ENCODE peak calls at places on chromosome 7, in ten cellular contexts. One of them, this sample, is unnamed.

GRCh38 chr7:21758286-21758685 is 187.4 kb downstream of the CDCA7L start:
- DNase-seq in renal cortical epithelial cell: no peak
- DNase-seq in activated CD4-positive, alpha-beta T cell treated with anti-CD3 and anti-CD28 coated beads, Interleukin-2, amount 10 ng/mL, durations not matched to agents 7 days and 5 days: no peak
- DNase-seq in T-helper 22 cell: no peak
- DNase-seq in A549: no peak
- DNase-seq in foreskin keratinocyte: no peak
- DNase-seq in AG08395: no peak
- DNase-seq in psoas muscle: no peak
- DNase-seq in T-cell: no peak
- DNase-seq in stimulated activated CD8-positive, alpha-beta memory T cell treated with anti-CD3 and anti-CD28 coated beads, Interleukin-7, amount 100 ng/mL, for 4 hours: no peak
- DNase-seq in this sample: no peak

GRCh38 chr7:27210441-27211083 is 10.7 kb upstream of the HOXA13 start:
- DNase-seq in psoas muscle: no peak
- DNase-seq in foreskin keratinocyte: peak
- DNase-seq in stimulated activated CD8-positive, alpha-beta memory T cell treated with anti-CD3 and anti-CD28 coated beads, Interleukin-7, amount 100 ng/mL, for 4 hours: no peak
- DNase-seq in T-cell: no peak
- DNase-seq in activated CD4-positive, alpha-beta T cell treated with anti-CD3 and anti-CD28 coated beads, Interleukin-2, amount 10 ng/mL, durations not matched to agents 7 days and 5 days: peak
- DNase-seq in renal cortical epithelial cell: no peak
- DNase-seq in T-helper 22 cell: no peak
- DNase-seq in AG08395: peak
- DNase-seq in A549: peak
- DNase-seq in this sample: no peak

GRCh38 chr7:115195208-115195607 is 273.3 kb downstream of the MDFIC start:
- DNase-seq in AG08395: no peak
- DNase-seq in psoas muscle: no peak
- DNase-seq in foreskin keratinocyte: no peak
- DNase-seq in T-cell: no peak
- DNase-seq in stimulated activated CD8-positive, alpha-beta memory T cell treated with anti-CD3 and anti-CD28 coated beads, Interleukin-7, amount 100 ng/mL, for 4 hours: no peak
- DNase-seq in activated CD4-positive, alpha-beta T cell treated with anti-CD3 and anti-CD28 coated beads, Interleukin-2, amount 10 ng/mL, durations not matched to agents 7 days and 5 days: no peak
- DNase-seq in T-helper 22 cell: no peak
- DNase-seq in A549: no peak
- DNase-seq in renal cortical epithelial cell: no peak
- DNase-seq in this sample: no peak

GRCh38 chr7:100655908-100656674 is at the start of gene ACTL6B:
- DNase-seq in activated CD4-positive, alpha-beta T cell treated with anti-CD3 and anti-CD28 coated beads, Interleukin-2, amount 10 ng/mL, durations not matched to agents 7 days and 5 days: peak
- DNase-seq in AG08395: peak
- DNase-seq in psoas muscle: peak
- DNase-seq in T-cell: no peak
- DNase-seq in T-helper 22 cell: no peak
- DNase-seq in renal cortical epithelial cell: no peak
- DNase-seq in foreskin keratinocyte: no peak
- DNase-seq in stimulated activated CD8-positive, alpha-beta memory T cell treated with anti-CD3 and anti-CD28 coated beads, Interleukin-7, amount 100 ng/mL, for 4 hours: peak
- DNase-seq in A549: peak
- DNase-seq in this sample: no peak

GRCh38 chr7:149878523-149878921 is 4.8 kb downstream of the ATP6V0E2 start:
- DNase-seq in T-cell: no peak
- DNase-seq in A549: no peak
- DNase-seq in T-helper 22 cell: no peak
- DNase-seq in activated CD4-positive, alpha-beta T cell treated with anti-CD3 and anti-CD28 coated beads, Interleukin-2, amount 10 ng/mL, durations not matched to agents 7 days and 5 days: no peak
- DNase-seq in psoas muscle: no peak
- DNase-seq in renal cortical epithelial cell: no peak
- DNase-seq in foreskin keratinocyte: no peak
- DNase-seq in stimulated activated CD8-positive, alpha-beta memory T cell treated with anti-CD3 and anti-CD28 coated beads, Interleukin-7, amount 100 ng/mL, for 4 hours: no peak
- DNase-seq in AG08395: no peak
- DNase-seq in this sample: no peak

GRCh38 chr7:121440857-121441503 is 44.9 kb upstream of the FAM3C start:
- DNase-seq in renal cortical epithelial cell: no peak
- DNase-seq in foreskin keratinocyte: no peak
- DNase-seq in T-cell: no peak
- DNase-seq in T-helper 22 cell: no peak
- DNase-seq in stimulated activated CD8-positive, alpha-beta memory T cell treated with anti-CD3 and anti-CD28 coated beads, Interleukin-7, amount 100 ng/mL, for 4 hours: no peak
- DNase-seq in psoas muscle: peak
- DNase-seq in activated CD4-positive, alpha-beta T cell treated with anti-CD3 and anti-CD28 coated beads, Interleukin-2, amount 10 ng/mL, durations not matched to agents 7 days and 5 days: no peak
- DNase-seq in AG08395: no peak
- DNase-seq in A549: no peak
- DNase-seq in this sample: no peak

GRCh38 chr7:55476852-55477780 is 95.2 kb downstream of the VOPP1 start:
- DNase-seq in A549: no peak
- DNase-seq in T-helper 22 cell: no peak
- DNase-seq in foreskin keratinocyte: no peak
- DNase-seq in psoas muscle: no peak
- DNase-seq in activated CD4-positive, alpha-beta T cell treated with anti-CD3 and anti-CD28 coated beads, Interleukin-2, amount 10 ng/mL, durations not matched to agents 7 days and 5 days: no peak
- DNase-seq in AG08395: no peak
- DNase-seq in renal cortical epithelial cell: no peak
- DNase-seq in stimulated activated CD8-positive, alpha-beta memory T cell treated with anti-CD3 and anti-CD28 coated beads, Interleukin-7, amount 100 ng/mL, for 4 hours: no peak
- DNase-seq in T-cell: no peak
- DNase-seq in this sample: no peak

GRCh38 chr7:155992974-155993373 is 180.7 kb upstream of the SHH start:
- DNase-seq in AG08395: no peak
- DNase-seq in A549: no peak
- DNase-seq in activated CD4-positive, alpha-beta T cell treated with anti-CD3 and anti-CD28 coated beads, Interleukin-2, amount 10 ng/mL, durations not matched to agents 7 days and 5 days: no peak
- DNase-seq in foreskin keratinocyte: no peak
- DNase-seq in psoas muscle: no peak
- DNase-seq in renal cortical epithelial cell: no peak
- DNase-seq in T-helper 22 cell: no peak
- DNase-seq in T-cell: no peak
- DNase-seq in stimulated activated CD8-positive, alpha-beta memory T cell treated with anti-CD3 and anti-CD28 coated beads, Interleukin-7, amount 100 ng/mL, for 4 hours: no peak
- DNase-seq in this sample: no peak

GRCh38 chr7:73976761-73977625 is 51.0 kb upstream of the ELN start:
- DNase-seq in psoas muscle: peak
- DNase-seq in renal cortical epithelial cell: no peak
- DNase-seq in A549: no peak
- DNase-seq in AG08395: peak
- DNase-seq in stimulated activated CD8-positive, alpha-beta memory T cell treated with anti-CD3 and anti-CD28 coated beads, Interleukin-7, amount 100 ng/mL, for 4 hours: no peak
- DNase-seq in activated CD4-positive, alpha-beta T cell treated with anti-CD3 and anti-CD28 coated beads, Interleukin-2, amount 10 ng/mL, durations not matched to agents 7 days and 5 days: no peak
- DNase-seq in T-cell: no peak
- DNase-seq in T-helper 22 cell: no peak
- DNase-seq in foreskin keratinocyte: no peak
- DNase-seq in this sample: no peak

GRCh38 chr7:149478754-149479153 is 17.9 kb upstream of the ZNF777 start:
- DNase-seq in A549: no peak
- DNase-seq in renal cortical epithelial cell: no peak
- DNase-seq in activated CD4-positive, alpha-beta T cell treated with anti-CD3 and anti-CD28 coated beads, Interleukin-2, amount 10 ng/mL, durations not matched to agents 7 days and 5 days: no peak
- DNase-seq in stimulated activated CD8-positive, alpha-beta memory T cell treated with anti-CD3 and anti-CD28 coated beads, Interleukin-7, amount 100 ng/mL, for 4 hours: no peak
- DNase-seq in T-helper 22 cell: no peak
- DNase-seq in foreskin keratinocyte: no peak
- DNase-seq in AG08395: no peak
- DNase-seq in T-cell: no peak
- DNase-seq in psoas muscle: no peak
- DNase-seq in this sample: no peak

GRCh38 chr7:80230327-80230726 is 95.7 kb downstream of the GNAI1 start:
- DNase-seq in foreskin keratinocyte: no peak
- DNase-seq in AG08395: no peak
- DNase-seq in stimulated activated CD8-positive, alpha-beta memory T cell treated with anti-CD3 and anti-CD28 coated beads, Interleukin-7, amount 100 ng/mL, for 4 hours: no peak
- DNase-seq in T-helper 22 cell: no peak
- DNase-seq in T-cell: no peak
- DNase-seq in psoas muscle: no peak
- DNase-seq in activated CD4-positive, alpha-beta T cell treated with anti-CD3 and anti-CD28 coated beads, Interleukin-2, amount 10 ng/mL, durations not matched to agents 7 days and 5 days: no peak
- DNase-seq in A549: no peak
- DNase-seq in renal cortical epithelial cell: peak
- DNase-seq in this sample: no peak

GRCh38 chr7:78195281-78195680 is 396.7 kb downstream of the PHTF2 start:
- DNase-seq in foreskin keratinocyte: no peak
- DNase-seq in A549: no peak
- DNase-seq in renal cortical epithelial cell: no peak
- DNase-seq in psoas muscle: no peak
- DNase-seq in AG08395: no peak
- DNase-seq in T-cell: no peak
- DNase-seq in stimulated activated CD8-positive, alpha-beta memory T cell treated with anti-CD3 and anti-CD28 coated beads, Interleukin-7, amount 100 ng/mL, for 4 hours: no peak
- DNase-seq in T-helper 22 cell: no peak
- DNase-seq in activated CD4-positive, alpha-beta T cell treated with anti-CD3 and anti-CD28 coated beads, Interleukin-2, amount 10 ng/mL, durations not matched to agents 7 days and 5 days: no peak
- DNase-seq in this sample: no peak

GRCh38 chr7:67610897-67611296 is 614.3 kb downstream of the TYW1 start:
- DNase-seq in AG08395: no peak
- DNase-seq in stimulated activated CD8-positive, alpha-beta memory T cell treated with anti-CD3 and anti-CD28 coated beads, Interleukin-7, amount 100 ng/mL, for 4 hours: no peak
- DNase-seq in T-helper 22 cell: no peak
- DNase-seq in A549: no peak
- DNase-seq in foreskin keratinocyte: no peak
- DNase-seq in T-cell: no peak
- DNase-seq in activated CD4-positive, alpha-beta T cell treated with anti-CD3 and anti-CD28 coated beads, Interleukin-2, amount 10 ng/mL, durations not matched to agents 7 days and 5 days: no peak
- DNase-seq in renal cortical epithelial cell: no peak
- DNase-seq in psoas muscle: no peak
- DNase-seq in this sample: no peak

GRCh38 chr7:100469227-100470044 is 5.4 kb upstream of the SPACDR start:
- DNase-seq in activated CD4-positive, alpha-beta T cell treated with anti-CD3 and anti-CD28 coated beads, Interleukin-2, amount 10 ng/mL, durations not matched to agents 7 days and 5 days: peak
- DNase-seq in renal cortical epithelial cell: peak
- DNase-seq in stimulated activated CD8-positive, alpha-beta memory T cell treated with anti-CD3 and anti-CD28 coated beads, Interleukin-7, amount 100 ng/mL, for 4 hours: peak
- DNase-seq in AG08395: peak
- DNase-seq in foreskin keratinocyte: no peak
- DNase-seq in A549: peak
- DNase-seq in psoas muscle: peak
- DNase-seq in T-helper 22 cell: peak
- DNase-seq in T-cell: peak
- DNase-seq in this sample: no peak

GRCh38 chr7:45446195-45446944 is 127.8 kb upstream of the ADCY1 start:
- DNase-seq in psoas muscle: no peak
- DNase-seq in stimulated activated CD8-positive, alpha-beta memory T cell treated with anti-CD3 and anti-CD28 coated beads, Interleukin-7, amount 100 ng/mL, for 4 hours: no peak
- DNase-seq in renal cortical epithelial cell: peak
- DNase-seq in T-cell: no peak
- DNase-seq in A549: no peak
- DNase-seq in activated CD4-positive, alpha-beta T cell treated with anti-CD3 and anti-CD28 coated beads, Interleukin-2, amount 10 ng/mL, durations not matched to agents 7 days and 5 days: no peak
- DNase-seq in foreskin keratinocyte: peak
- DNase-seq in T-helper 22 cell: no peak
- DNase-seq in AG08395: no peak
- DNase-seq in this sample: no peak

GRCh38 chr7:38317457-38318037 is 44.1 kb upstream of the TARP start:
- DNase-seq in A549: no peak
- DNase-seq in stimulated activated CD8-positive, alpha-beta memory T cell treated with anti-CD3 and anti-CD28 coated beads, Interleukin-7, amount 100 ng/mL, for 4 hours: peak
- DNase-seq in T-cell: peak
- DNase-seq in foreskin keratinocyte: no peak
- DNase-seq in T-helper 22 cell: no peak
- DNase-seq in AG08395: no peak
- DNase-seq in renal cortical epithelial cell: no peak
- DNase-seq in psoas muscle: no peak
- DNase-seq in activated CD4-positive, alpha-beta T cell treated with anti-CD3 and anti-CD28 coated beads, Interleukin-2, amount 10 ng/mL, durations not matched to agents 7 days and 5 days: no peak
- DNase-seq in this sample: no peak

GRCh38 chr7:51255536-51256243 is 60.9 kb downstream of the COBL start:
- DNase-seq in psoas muscle: peak
- DNase-seq in activated CD4-positive, alpha-beta T cell treated with anti-CD3 and anti-CD28 coated beads, Interleukin-2, amount 10 ng/mL, durations not matched to agents 7 days and 5 days: no peak
- DNase-seq in T-cell: no peak
- DNase-seq in foreskin keratinocyte: no peak
- DNase-seq in A549: no peak
- DNase-seq in renal cortical epithelial cell: peak
- DNase-seq in stimulated activated CD8-positive, alpha-beta memory T cell treated with anti-CD3 and anti-CD28 coated beads, Interleukin-7, amount 100 ng/mL, for 4 hours: no peak
- DNase-seq in AG08395: no peak
- DNase-seq in T-helper 22 cell: no peak
- DNase-seq in this sample: no peak

GRCh38 chr7:121186746-121187145 is 142.1 kb upstream of the WNT16 start:
- DNase-seq in AG08395: no peak
- DNase-seq in T-cell: no peak
- DNase-seq in activated CD4-positive, alpha-beta T cell treated with anti-CD3 and anti-CD28 coated beads, Interleukin-2, amount 10 ng/mL, durations not matched to agents 7 days and 5 days: no peak
- DNase-seq in T-helper 22 cell: no peak
- DNase-seq in stimulated activated CD8-positive, alpha-beta memory T cell treated with anti-CD3 and anti-CD28 coated beads, Interleukin-7, amount 100 ng/mL, for 4 hours: no peak
- DNase-seq in renal cortical epithelial cell: no peak
- DNase-seq in foreskin keratinocyte: no peak
- DNase-seq in A549: no peak
- DNase-seq in psoas muscle: no peak
- DNase-seq in this sample: no peak

GRCh38 chr7:32161708-32162107 is 91.5 kb upstream of the PDE1C start:
- DNase-seq in stimulated activated CD8-positive, alpha-beta memory T cell treated with anti-CD3 and anti-CD28 coated beads, Interleukin-7, amount 100 ng/mL, for 4 hours: no peak
- DNase-seq in T-cell: no peak
- DNase-seq in foreskin keratinocyte: peak
- DNase-seq in psoas muscle: no peak
- DNase-seq in activated CD4-positive, alpha-beta T cell treated with anti-CD3 and anti-CD28 coated beads, Interleukin-2, amount 10 ng/mL, durations not matched to agents 7 days and 5 days: no peak
- DNase-seq in AG08395: peak
- DNase-seq in T-helper 22 cell: no peak
- DNase-seq in A549: peak
- DNase-seq in renal cortical epithelial cell: peak
- DNase-seq in this sample: no peak

GRCh38 chr7:27917119-27917518 is 177.2 kb downstream of the TAX1BP1 start:
- DNase-seq in A549: no peak
- DNase-seq in activated CD4-positive, alpha-beta T cell treated with anti-CD3 and anti-CD28 coated beads, Interleukin-2, amount 10 ng/mL, durations not matched to agents 7 days and 5 days: no peak
- DNase-seq in renal cortical epithelial cell: no peak
- DNase-seq in stimulated activated CD8-positive, alpha-beta memory T cell treated with anti-CD3 and anti-CD28 coated beads, Interleukin-7, amount 100 ng/mL, for 4 hours: no peak
- DNase-seq in foreskin keratinocyte: peak
- DNase-seq in AG08395: no peak
- DNase-seq in T-helper 22 cell: no peak
- DNase-seq in T-cell: no peak
- DNase-seq in psoas muscle: no peak
- DNase-seq in this sample: no peak

GRCh38 chr7:105734233-105734632 is 142.2 kb downstream of the ATXN7L1 start:
- DNase-seq in activated CD4-positive, alpha-beta T cell treated with anti-CD3 and anti-CD28 coated beads, Interleukin-2, amount 10 ng/mL, durations not matched to agents 7 days and 5 days: no peak
- DNase-seq in T-cell: no peak
- DNase-seq in AG08395: no peak
- DNase-seq in A549: no peak
- DNase-seq in T-helper 22 cell: no peak
- DNase-seq in stimulated activated CD8-positive, alpha-beta memory T cell treated with anti-CD3 and anti-CD28 coated beads, Interleukin-7, amount 100 ng/mL, for 4 hours: no peak
- DNase-seq in psoas muscle: no peak
- DNase-seq in foreskin keratinocyte: no peak
- DNase-seq in renal cortical epithelial cell: no peak
- DNase-seq in this sample: no peak

GRCh38 chr7:68980011-68980410 is 618.3 kb upstream of the AUTS2 start:
- DNase-seq in AG08395: peak
- DNase-seq in foreskin keratinocyte: no peak
- DNase-seq in psoas muscle: no peak
- DNase-seq in T-cell: no peak
- DNase-seq in T-helper 22 cell: no peak
- DNase-seq in A549: no peak
- DNase-seq in renal cortical epithelial cell: no peak
- DNase-seq in stimulated activated CD8-positive, alpha-beta memory T cell treated with anti-CD3 and anti-CD28 coated beads, Interleukin-7, amount 100 ng/mL, for 4 hours: no peak
- DNase-seq in activated CD4-positive, alpha-beta T cell treated with anti-CD3 and anti-CD28 coated beads, Interleukin-2, amount 10 ng/mL, durations not matched to agents 7 days and 5 days: no peak
- DNase-seq in this sample: no peak

GRCh38 chr7:127322832-127323231 is 69.7 kb downstream of the ZNF800 start:
- DNase-seq in T-cell: no peak
- DNase-seq in A549: no peak
- DNase-seq in foreskin keratinocyte: no peak
- DNase-seq in renal cortical epithelial cell: no peak
- DNase-seq in psoas muscle: no peak
- DNase-seq in activated CD4-positive, alpha-beta T cell treated with anti-CD3 and anti-CD28 coated beads, Interleukin-2, amount 10 ng/mL, durations not matched to agents 7 days and 5 days: no peak
- DNase-seq in AG08395: no peak
- DNase-seq in stimulated activated CD8-positive, alpha-beta memory T cell treated with anti-CD3 and anti-CD28 coated beads, Interleukin-7, amount 100 ng/mL, for 4 hours: no peak
- DNase-seq in T-helper 22 cell: no peak
- DNase-seq in this sample: no peak

GRCh38 chr7:44244282-44244681 is 43.5 kb downstream of the YKT6 start:
- DNase-seq in activated CD4-positive, alpha-beta T cell treated with anti-CD3 and anti-CD28 coated beads, Interleukin-2, amount 10 ng/mL, durations not matched to agents 7 days and 5 days: peak
- DNase-seq in renal cortical epithelial cell: no peak
- DNase-seq in stimulated activated CD8-positive, alpha-beta memory T cell treated with anti-CD3 and anti-CD28 coated beads, Interleukin-7, amount 100 ng/mL, for 4 hours: no peak
- DNase-seq in AG08395: no peak
- DNase-seq in psoas muscle: no peak
- DNase-seq in T-cell: no peak
- DNase-seq in A549: no peak
- DNase-seq in foreskin keratinocyte: no peak
- DNase-seq in T-helper 22 cell: no peak
- DNase-seq in this sample: no peak

GRCh38 chr7:106313456-106313891 is 28.7 kb upstream of the NAMPT start:
- DNase-seq in A549: peak
- DNase-seq in T-cell: no peak
- DNase-seq in T-helper 22 cell: no peak
- DNase-seq in AG08395: peak
- DNase-seq in stimulated activated CD8-positive, alpha-beta memory T cell treated with anti-CD3 and anti-CD28 coated beads, Interleukin-7, amount 100 ng/mL, for 4 hours: no peak
- DNase-seq in foreskin keratinocyte: peak
- DNase-seq in psoas muscle: no peak
- DNase-seq in renal cortical epithelial cell: peak
- DNase-seq in activated CD4-positive, alpha-beta T cell treated with anti-CD3 and anti-CD28 coated beads, Interleukin-2, amount 10 ng/mL, durations not matched to agents 7 days and 5 days: no peak
- DNase-seq in this sample: no peak

GRCh38 chr7:149456770-149457421 is 4.0 kb downstream of the ZNF777 start:
- DNase-seq in psoas muscle: no peak
- DNase-seq in foreskin keratinocyte: no peak
- DNase-seq in A549: no peak
- DNase-seq in T-helper 22 cell: no peak
- DNase-seq in stimulated activated CD8-positive, alpha-beta memory T cell treated with anti-CD3 and anti-CD28 coated beads, Interleukin-7, amount 100 ng/mL, for 4 hours: no peak
- DNase-seq in T-cell: no peak
- DNase-seq in renal cortical epithelial cell: no peak
- DNase-seq in activated CD4-positive, alpha-beta T cell treated with anti-CD3 and anti-CD28 coated beads, Interleukin-2, amount 10 ng/mL, durations not matched to agents 7 days and 5 days: peak
- DNase-seq in AG08395: no peak
- DNase-seq in this sample: no peak

GRCh38 chr7:921071-921461 is 33.4 kb downstream of the ADAP1 start:
- DNase-seq in T-cell: no peak
- DNase-seq in T-helper 22 cell: no peak
- DNase-seq in foreskin keratinocyte: no peak
- DNase-seq in activated CD4-positive, alpha-beta T cell treated with anti-CD3 and anti-CD28 coated beads, Interleukin-2, amount 10 ng/mL, durations not matched to agents 7 days and 5 days: no peak
- DNase-seq in A549: no peak
- DNase-seq in AG08395: no peak
- DNase-seq in stimulated activated CD8-positive, alpha-beta memory T cell treated with anti-CD3 and anti-CD28 coated beads, Interleukin-7, amount 100 ng/mL, for 4 hours: no peak
- DNase-seq in psoas muscle: peak
- DNase-seq in renal cortical epithelial cell: no peak
- DNase-seq in this sample: no peak

GRCh38 chr7:2123360-2123759 is 109.4 kb downstream of the MAD1L1 start:
- DNase-seq in A549: no peak
- DNase-seq in stimulated activated CD8-positive, alpha-beta memory T cell treated with anti-CD3 and anti-CD28 coated beads, Interleukin-7, amount 100 ng/mL, for 4 hours: no peak
- DNase-seq in T-helper 22 cell: no peak
- DNase-seq in foreskin keratinocyte: no peak
- DNase-seq in psoas muscle: no peak
- DNase-seq in AG08395: no peak
- DNase-seq in T-cell: no peak
- DNase-seq in activated CD4-positive, alpha-beta T cell treated with anti-CD3 and anti-CD28 coated beads, Interleukin-2, amount 10 ng/mL, durations not matched to agents 7 days and 5 days: no peak
- DNase-seq in renal cortical epithelial cell: no peak
- DNase-seq in this sample: no peak